ENCODE peak calls at places on chromosomes 16 and 17, in ten cellular contexts. One of them, this sample, is unnamed.

GRCh38 chr17:48134912-48135480 is 27.4 kb downstream of the SNX11 start:
- DNase-seq in cerebellar nuclear complex: no peak
- DNase-seq in kidney: no peak
- DNase-seq in SK-N-SH: no peak
- DNase-seq in stimulated activated CD4-positive, alpha-beta T cell treated with anti-CD3 and anti-CD28 coated beads, Interleukin-4, amount 100 ng/mL, for 48 hours: no peak
- DNase-seq in NCI-H1436 treated with DMSO at 0.1 percent for 48 hours: no peak
- DNase-seq in NCI-H69: peak; percentile 45
- DNase-seq in AG10803: no peak
- DNase-seq in NCI-H460: no peak
- DNase-seq in C1 segment of cervical spinal cord: no peak
- DNase-seq in this sample: no peak

GRCh38 chr17:40283662-40284061 is 4.0 kb upstream of the CDC6 start:
- DNase-seq in kidney: no peak
- DNase-seq in C1 segment of cervical spinal cord: no peak
- DNase-seq in NCI-H460: peak; percentile 43
- DNase-seq in cerebellar nuclear complex: no peak
- DNase-seq in NCI-H69: no peak
- DNase-seq in AG10803: peak; percentile 93
- DNase-seq in SK-N-SH: no peak
- DNase-seq in NCI-H1436 treated with DMSO at 0.1 percent for 48 hours: no peak
- DNase-seq in stimulated activated CD4-positive, alpha-beta T cell treated with anti-CD3 and anti-CD28 coated beads, Interleukin-4, amount 100 ng/mL, for 48 hours: no peak
- DNase-seq in this sample: peak; percentile 81

GRCh38 chr16:66081967-66082366 is 284.5 kb upstream of the CDH5 start:
- DNase-seq in NCI-H69: no peak
- DNase-seq in NCI-H460: peak; percentile 55
- DNase-seq in stimulated activated CD4-positive, alpha-beta T cell treated with anti-CD3 and anti-CD28 coated beads, Interleukin-4, amount 100 ng/mL, for 48 hours: no peak
- DNase-seq in C1 segment of cervical spinal cord: no peak
- DNase-seq in cerebellar nuclear complex: no peak
- DNase-seq in SK-N-SH: no peak
- DNase-seq in NCI-H1436 treated with DMSO at 0.1 percent for 48 hours: no peak
- DNase-seq in AG10803: peak; percentile 61
- DNase-seq in kidney: no peak
- DNase-seq in this sample: peak; percentile 14

GRCh38 chr17:49747632-49748031 is 16.3 kb downstream of the FAM117A start:
- DNase-seq in AG10803: no peak
- DNase-seq in NCI-H460: no peak
- DNase-seq in SK-N-SH: no peak
- DNase-seq in stimulated activated CD4-positive, alpha-beta T cell treated with anti-CD3 and anti-CD28 coated beads, Interleukin-4, amount 100 ng/mL, for 48 hours: no peak
- DNase-seq in C1 segment of cervical spinal cord: no peak
- DNase-seq in NCI-H69: no peak
- DNase-seq in kidney: no peak
- DNase-seq in NCI-H1436 treated with DMSO at 0.1 percent for 48 hours: no peak
- DNase-seq in cerebellar nuclear complex: no peak
- DNase-seq in this sample: no peak

GRCh38 chr17:19327039-19327776 is 35.3 kb downstream of the B9D1 start:
- DNase-seq in NCI-H460: no peak
- DNase-seq in NCI-H69: no peak
- DNase-seq in AG10803: peak; percentile 94
- DNase-seq in C1 segment of cervical spinal cord: no peak
- DNase-seq in kidney: no peak
- DNase-seq in stimulated activated CD4-positive, alpha-beta T cell treated with anti-CD3 and anti-CD28 coated beads, Interleukin-4, amount 100 ng/mL, for 48 hours: no peak
- DNase-seq in cerebellar nuclear complex: no peak
- DNase-seq in SK-N-SH: no peak
- DNase-seq in NCI-H1436 treated with DMSO at 0.1 percent for 48 hours: no peak
- DNase-seq in this sample: no peak

GRCh38 chr16:48105456-48105855 is 50.3 kb downstream of the ABCC12 start:
- DNase-seq in NCI-H460: no peak
- DNase-seq in SK-N-SH: no peak
- DNase-seq in NCI-H69: no peak
- DNase-seq in stimulated activated CD4-positive, alpha-beta T cell treated with anti-CD3 and anti-CD28 coated beads, Interleukin-4, amount 100 ng/mL, for 48 hours: no peak
- DNase-seq in NCI-H1436 treated with DMSO at 0.1 percent for 48 hours: no peak
- DNase-seq in cerebellar nuclear complex: no peak
- DNase-seq in kidney: no peak
- DNase-seq in C1 segment of cervical spinal cord: no peak
- DNase-seq in AG10803: no peak
- DNase-seq in this sample: no peak

GRCh38 chr17:46894476-46895151 is 28.3 kb upstream of the GOSR2 start:
- DNase-seq in stimulated activated CD4-positive, alpha-beta T cell treated with anti-CD3 and anti-CD28 coated beads, Interleukin-4, amount 100 ng/mL, for 48 hours: no peak
- DNase-seq in SK-N-SH: no peak
- DNase-seq in NCI-H69: no peak
- DNase-seq in AG10803: no peak
- DNase-seq in cerebellar nuclear complex: no peak
- DNase-seq in NCI-H460: no peak
- DNase-seq in kidney: peak; percentile 87
- DNase-seq in NCI-H1436 treated with DMSO at 0.1 percent for 48 hours: no peak
- DNase-seq in C1 segment of cervical spinal cord: no peak
- DNase-seq in this sample: no peak

GRCh38 chr17:30493802-30494201 is 16.6 kb downstream of the GOSR1 start:
- DNase-seq in SK-N-SH: no peak
- DNase-seq in NCI-H460: no peak
- DNase-seq in stimulated activated CD4-positive, alpha-beta T cell treated with anti-CD3 and anti-CD28 coated beads, Interleukin-4, amount 100 ng/mL, for 48 hours: no peak
- DNase-seq in C1 segment of cervical spinal cord: no peak
- DNase-seq in NCI-H1436 treated with DMSO at 0.1 percent for 48 hours: no peak
- DNase-seq in kidney: no peak
- DNase-seq in AG10803: no peak
- DNase-seq in NCI-H69: no peak
- DNase-seq in cerebellar nuclear complex: no peak
- DNase-seq in this sample: no peak

GRCh38 chr17:7176870-7177209 is 2.3 kb downstream of the ASGR1 start:
- DNase-seq in cerebellar nuclear complex: no peak
- DNase-seq in C1 segment of cervical spinal cord: no peak
- DNase-seq in SK-N-SH: peak; percentile 55
- DNase-seq in NCI-H460: no peak
- DNase-seq in AG10803: no peak
- DNase-seq in stimulated activated CD4-positive, alpha-beta T cell treated with anti-CD3 and anti-CD28 coated beads, Interleukin-4, amount 100 ng/mL, for 48 hours: no peak
- DNase-seq in kidney: no peak
- DNase-seq in NCI-H1436 treated with DMSO at 0.1 percent for 48 hours: no peak
- DNase-seq in NCI-H69: no peak
- DNase-seq in this sample: no peak

This sample was measured in COLO829.